ENCODE peak calls at places on chromosomes 6 and 20, in eight cellular contexts. W is IMR-90, V is nephron progenitor cell, T is PC-9, L is upper lobe of left lung, G is H1, R is heart right ventricle, H is AG09319. X is an unnamed sample.

GRCh38 chr20:12595841-12596240 is 412.9 kb upstream of the SPTLC3 start:
- DNase-seq in G (no peak), R (no peak), T (no peak), V (no peak), H (no peak), L (no peak), W (no peak), X (no peak)

GRCh38 chr20:6665621-6666345 is 101.7 kb upstream of the BMP2 start:
- DNase-seq in T (no peak), R (no peak), V (no peak), H (no peak), L (no peak), W (no peak), G (no peak), X (no peak)

GRCh38 chr6:9514146-9514545 is 900.7 kb downstream of the TFAP2A start:
- DNase-seq in T (no peak), R (no peak), L (no peak), G (no peak), H (no peak), V (no peak), W (no peak), X (no peak)

GRCh38 chr20:62791301-62792181 is 4.7 kb upstream of the MRGBP start:
- DNase-seq in V (peak), H (peak), T (peak), R (peak), L (peak), G (peak), W (peak), X (peak)

GRCh38 chr6:56808871-56809359 is 146.0 kb upstream of the BEND6 start:
- DNase-seq in H (no peak), G (no peak), T (peak), W (peak), V (no peak), L (no peak), R (no peak), X (peak)

GRCh38 chr6:28643017-28643740 is 117.5 kb downstream of the GPX5 start:
- DNase-seq in L (no peak), W (peak), V (peak), G (peak), R (no peak), T (peak), H (peak), X (peak)

GRCh38 chr6:42010185-42010872 is 40.0 kb upstream of the TAF8 start:
- DNase-seq in V (no peak), R (no peak), H (no peak), W (no peak), T (no peak), L (no peak), G (no peak), X (no peak)

GRCh38 chr6:16153451-16153850 is 24.6 kb downstream of the MYLIP start:
- DNase-seq in V (no peak), T (no peak), W (no peak), R (no peak), L (no peak), H (no peak), G (no peak), X (no peak)

GRCh38 chr6:94052754-94053153 is 633.4 kb upstream of the EPHA7 start:
- DNase-seq in R (no peak), W (no peak), V (no peak), T (no peak), G (no peak), L (no peak), H (no peak), X (no peak)

GRCh38 chr6:143125896-143126573 is 65.3 kb downstream of the AIG1 start:
- DNase-seq in R (no peak), W (no peak), G (no peak), T (no peak), H (no peak), L (no peak), V (no peak), X (peak)

GRCh38 chr20:36333841-36334240 is 27.7 kb downstream of the DLGAP4 start:
- DNase-seq in V (no peak), T (no peak), H (no peak), L (no peak), R (no peak), G (no peak), W (no peak), X (no peak)

GRCh38 chr6:129104131-129104530 is 221.2 kb downstream of the LAMA2 start:
- DNase-seq in G (no peak), V (no peak), H (no peak), R (no peak), W (peak), L (no peak), T (no peak), X (peak)

GRCh38 chr6:156988276-156989158 is 211.3 kb downstream of the ARID1B start:
- DNase-seq in W (no peak), T (no peak), R (no peak), H (no peak), V (peak), G (no peak), L (no peak), X (no peak)

GRCh38 chr6:144008501-144009245 is 614 bp upstream of the PLAGL1 start:
- DNase-seq in T (no peak), G (no peak), W (no peak), H (no peak), L (peak), V (no peak), R (no peak), X (no peak)

GRCh38 chr20:38548356-38549083 is 32.5 kb upstream of the ADIG start:
- DNase-seq in G (no peak), R (no peak), H (no peak), T (peak), L (no peak), V (no peak), W (no peak), X (no peak)

GRCh38 chr6:39899540-39900295 is 34.5 kb downstream of the MOCS1 start:
- DNase-seq in L (no peak), G (no peak), V (no peak), R (no peak), W (peak), T (no peak), H (no peak), X (peak)

GRCh38 chr6:40315055-40315454 is 272.1 kb downstream of the LRFN2 start:
- DNase-seq in G (no peak), T (no peak), W (no peak), L (no peak), R (no peak), H (no peak), V (no peak), X (no peak)

GRCh38 chr6:169172435-169172834 is 81.2 kb downstream of the THBS2 start:
- DNase-seq in R (no peak), G (no peak), H (peak), V (no peak), L (no peak), W (peak), T (no peak), X (peak)

GRCh38 chr6:24547243-24547642 is 52.5 kb downstream of the ALDH5A1 start:
- DNase-seq in G (peak), W (no peak), L (no peak), T (no peak), V (peak), H (no peak), R (no peak), X (no peak)
- TF ChIP-seq CTCF in G (peak), W (no peak), L (no peak), T (no peak), V (no peak), H (no peak), R (no peak), X (no peak)

DNA sequence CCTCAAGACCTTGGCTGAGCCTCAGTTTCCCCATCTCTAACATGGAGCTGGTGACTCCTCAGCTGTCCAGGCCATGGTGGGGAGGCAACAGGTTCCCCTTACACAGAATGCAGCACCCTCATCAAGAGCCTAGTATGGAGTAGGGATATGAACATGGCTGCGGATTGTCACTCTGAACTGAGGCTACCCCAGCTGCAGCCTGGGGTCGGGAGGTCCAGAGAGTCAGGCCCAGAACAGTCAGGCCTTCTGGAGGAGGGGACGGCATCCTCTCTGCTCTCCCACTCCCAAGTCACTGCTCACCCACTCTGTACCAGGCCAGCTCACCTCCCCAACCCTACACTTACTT is 1.4 kb upstream of the FOXS1 start:
- DNase-seq in W (no peak), H (no peak), T (no peak), R (no peak), L (no peak), V (no peak), G (no peak), X (no peak)
- TF ChIP-seq CTCF in W (no peak), H (no peak), T (peak), R (no peak), L (no peak), V (no peak), G (no peak), X (peak)

GRCh38 chr20:45670139-45670538 is at the start of gene WFDC11:
- DNase-seq in T (no peak), H (no peak), R (no peak), L (no peak), G (no peak), W (no peak), V (no peak), X (no peak)
- TF ChIP-seq CTCF in T (no peak), H (no peak), R (no peak), L (no peak), G (no peak), W (no peak), V (no peak), X (no peak)

GRCh38 chr20:10910535-10911239 is 236.9 kb upstream of the JAG1 start:
- DNase-seq in V (no peak), R (peak), L (no peak), W (no peak), H (no peak), G (no peak), T (no peak), X (no peak)
- TF ChIP-seq CTCF in V (no peak), R (no peak), L (no peak), W (no peak), H (no peak), G (no peak), T (no peak), X (no peak)

GRCh38 chr20:45322952-45323383 is 14.9 kb upstream of the MATN4 start:
- DNase-seq in H (no peak), T (peak), V (no peak), G (no peak), R (peak), W (peak), L (peak), X (peak)
- TF ChIP-seq CTCF in H (no peak), T (peak), V (no peak), G (no peak), R (peak), W (peak), L (no peak), X (peak)

GRCh38 chr6:111581957-111582356 is 23.7 kb downstream of the TRAF3IP2 start:
- DNase-seq in V (no peak), L (no peak), H (no peak), T (no peak), R (no peak), W (no peak), G (no peak), X (no peak)

GRCh38 chr6:111579816-111580215 is 25.9 kb downstream of the TRAF3IP2 start:
- DNase-seq in V (no peak), T (no peak), H (no peak), G (no peak), L (no peak), R (no peak), W (no peak), X (no peak)

GRCh38 chr6:111583221-111583620 is 22.5 kb downstream of the TRAF3IP2 start:
- DNase-seq in R (no peak), W (no peak), L (no peak), V (no peak), T (no peak), H (no peak), G (no peak), X (no peak)

GRCh38 chr6:111580401-111580800 is 25.3 kb downstream of the TRAF3IP2 start:
- DNase-seq in G (no peak), W (no peak), V (no peak), T (no peak), H (no peak), L (no peak), R (no peak), X (no peak)

GRCh38 chr6:111580826-111581505 is 24.7 kb downstream of the TRAF3IP2 start:
- DNase-seq in H (no peak), L (no peak), G (no peak), T (no peak), R (no peak), W (peak), V (no peak), X (no peak)
- TF ChIP-seq CTCF in H (peak), L (no peak), G (peak), T (no peak), R (no peak), W (no peak), V (no peak), X (no peak)

GRCh38 chr20:5056801-5057599 is 55.7 kb upstream of the SLC23A2 start:
- DNase-seq in T (peak), V (no peak), W (peak), G (no peak), H (no peak), R (peak), L (peak), X (peak)
- TF ChIP-seq CTCF in T (peak), V (no peak), W (peak), G (peak), H (peak), R (no peak), L (no peak), X (peak)

DNA sequence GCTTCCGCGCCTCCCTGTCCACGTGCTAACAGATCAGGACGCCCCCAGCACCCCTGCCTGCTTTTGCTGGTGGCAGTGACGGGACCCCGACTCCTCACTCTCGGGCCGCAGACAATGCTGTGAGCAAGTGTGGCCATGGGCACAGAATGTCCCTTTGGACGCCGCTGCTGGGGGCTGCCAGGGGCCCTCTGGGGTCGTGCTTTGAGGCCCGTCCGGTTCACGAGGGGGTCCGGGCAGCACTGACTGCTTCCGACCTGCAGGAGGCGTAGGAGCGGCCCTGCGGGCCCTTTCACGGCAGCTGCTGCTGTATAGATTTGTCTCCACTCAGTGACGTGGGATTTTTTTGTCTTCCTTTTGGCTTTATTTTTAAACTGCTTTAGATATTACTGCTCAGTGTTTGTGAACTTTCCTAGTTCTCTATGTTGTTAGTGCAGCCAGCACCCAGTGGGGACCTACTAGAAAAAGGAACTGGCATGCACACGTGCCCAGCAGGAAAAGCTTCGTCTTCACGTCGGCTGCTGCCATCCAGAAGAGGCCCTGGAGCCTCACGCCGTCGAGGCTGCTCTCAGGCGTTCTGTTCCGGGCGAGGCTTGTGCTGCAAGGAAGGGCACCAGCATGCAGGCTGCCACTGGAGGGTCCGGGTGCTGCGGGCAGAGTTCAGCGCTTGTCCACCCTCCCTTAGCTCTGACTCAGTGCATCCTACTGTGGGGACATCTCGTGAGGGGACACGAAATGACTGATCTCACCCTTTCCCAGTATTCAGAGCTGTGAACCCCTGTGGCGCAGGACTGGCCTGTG is 21.7 kb downstream of the UCKL1 start:
- DNase-seq in W (no peak), T (no peak), G (no peak), R (no peak), V (peak), L (no peak), H (no peak), X (no peak)
- TF ChIP-seq CTCF in W (peak), T (peak), G (peak), R (peak), V (peak), L (no peak), H (peak), X (peak)

GRCh38 chr6:81241717-81242116 is 510.8 kb downstream of the TENT5A start:
- DNase-seq in G (no peak), W (peak), H (no peak), V (no peak), R (no peak), T (no peak), L (no peak), X (peak)
- TF ChIP-seq CTCF in G (no peak), W (peak), H (peak), V (peak), R (peak), T (peak), L (no peak), X (peak)

GRCh38 chr6:52506502-52506875 is 70.4 kb downstream of the TRAM2 start:
- DNase-seq in H (no peak), G (no peak), L (no peak), W (no peak), V (no peak), R (no peak), T (no peak), X (no peak)

GRCh38 chr6:52503853-52504777 is 72.7 kb downstream of the TRAM2 start:
- DNase-seq in V (no peak), R (peak), G (no peak), L (peak), W (peak), T (peak), H (no peak), X (peak)

GRCh38 chr6:52504778-52505127 is 72.1 kb downstream of the TRAM2 start:
- DNase-seq in H (no peak), T (no peak), W (no peak), G (no peak), R (no peak), L (no peak), V (no peak), X (no peak)

GRCh38 chr6:52507557-52508260 is 69.2 kb downstream of the TRAM2 start:
- DNase-seq in G (no peak), V (no peak), T (no peak), L (no peak), H (no peak), R (no peak), W (peak), X (peak)

DNA sequence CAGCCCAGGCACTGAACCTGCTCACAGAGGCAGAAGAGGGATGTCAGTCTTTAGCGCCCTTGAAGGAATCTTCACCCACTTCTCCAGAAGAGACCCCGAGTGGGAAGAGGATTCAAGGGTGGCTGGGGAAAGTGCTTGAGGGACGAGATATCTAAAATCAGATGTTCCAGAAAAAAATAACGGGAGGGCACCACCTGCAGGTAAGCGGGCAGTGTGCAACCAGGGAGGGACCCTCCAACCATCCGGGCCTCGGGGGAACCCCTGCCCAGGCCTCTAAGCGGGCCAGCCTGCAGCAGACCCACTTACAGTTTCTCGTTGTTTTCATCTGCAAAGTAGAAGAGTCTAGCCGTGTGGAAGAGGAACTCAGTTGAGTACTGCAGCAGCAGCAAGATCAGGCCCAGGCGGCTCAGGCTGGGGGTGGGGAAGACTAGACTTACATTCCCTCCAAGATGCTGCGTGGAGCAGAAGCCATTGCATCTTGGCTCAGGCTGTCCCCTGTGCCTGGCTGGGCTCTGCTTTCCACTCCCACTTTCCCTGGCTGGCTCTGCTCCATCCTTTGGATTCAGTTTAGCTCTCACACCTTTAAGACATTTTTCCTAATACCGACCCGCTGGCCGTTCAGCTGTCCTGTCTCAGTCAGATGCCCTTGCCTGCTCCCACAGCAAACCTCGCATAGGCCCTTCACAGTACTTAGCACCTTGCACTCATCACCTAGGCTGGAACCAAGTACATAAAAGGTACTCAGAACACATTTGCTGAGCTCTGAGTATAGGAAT is 70.9 kb downstream of the TRAM2 start:
- DNase-seq in V (no peak), H (no peak), W (no peak), T (no peak), G (no peak), L (no peak), R (no peak), X (no peak)
- TF ChIP-seq CTCF in V (no peak), H (no peak), W (no peak), T (no peak), G (peak), L (no peak), R (no peak), X (peak)

X was measured in HFFc6.